ENCODE peak calls at places on chromosomes 16 and 17, in eight cellular contexts. Y is A549, O is lower leg skin, T is HCT116, P is uterus, C is heart left ventricle, E is IMR-90, F is transverse colon. B is an unnamed sample.

GRCh38 chr17:66371561-66371960 is 69.1 kb downstream of the PRKCA start:
- DNase-seq in Y (no peak), O (no peak), T (no peak), P (no peak), C (no peak), E (no peak), F (no peak), B (no peak)

GRCh38 chr16:66901626-66902025 is 17.1 kb downstream of the CDH16 start:
- DNase-seq in Y (no peak), O (no peak), T (no peak), P (no peak), C (peak), E (no peak), F (no peak), B (no peak)

GRCh38 chr17:6276711-6277110 is 158.2 kb downstream of the AIPL1 start:
- DNase-seq in Y (no peak), O (no peak), T (no peak), P (no peak), C (no peak), E (no peak), F (no peak), B (no peak)

GRCh38 chr17:80840011-80840410 is 151.6 kb upstream of the CHMP6 start:
- DNase-seq in Y (no peak), O (no peak), T (no peak), P (no peak), C (no peak), E (no peak), F (no peak), B (no peak)

GRCh38 chr16:20074089-20074956 is 633 bp upstream of the GPR139 start:
- DNase-seq in Y (no peak), O (no peak), T (no peak), P (no peak), C (no peak), E (no peak), F (no peak), B (no peak)

GRCh38 chr16:53704445-53704813 is 473 bp downstream of the FTO start:
- DNase-seq in Y (no peak), O (no peak), T (no peak), P (no peak), C (no peak), E (no peak), F (no peak), B (no peak)

GRCh38 chr17:10843806-10844205 is 5.9 kb upstream of the PIRT start:
- DNase-seq in Y (no peak), O (no peak), T (no peak), P (no peak), C (no peak), E (no peak), F (peak), B (no peak)

GRCh38 chr16:23391381-23392222 is 61.4 kb downstream of the COG7 start:
- DNase-seq in Y (no peak), O (no peak), T (no peak), P (no peak), C (no peak), E (no peak), F (no peak), B (no peak)

GRCh38 chr17:81295678-81296381 is 723 bp upstream of the SLC38A10 start:
- DNase-seq in Y (peak), O (no peak), T (peak), P (peak), C (no peak), E (peak), F (peak), B (peak)

GRCh38 chr17:16977932-16978331 is 6.0 kb upstream of the TNFRSF13B start:
- DNase-seq in Y (no peak), O (no peak), T (no peak), P (no peak), C (no peak), E (peak), F (no peak), B (no peak)

GRCh38 chr17:16976686-16977550 is 5.0 kb upstream of the TNFRSF13B start:
- DNase-seq in Y (no peak), O (no peak), T (no peak), P (no peak), C (no peak), E (no peak), F (no peak), B (no peak)

GRCh38 chr17:16975266-16975651 is 3.3 kb upstream of the TNFRSF13B start:
- DNase-seq in Y (no peak), O (no peak), T (no peak), P (no peak), C (no peak), E (no peak), F (no peak), B (no peak)

GRCh38 chr17:16974569-16975265 is 2.8 kb upstream of the TNFRSF13B start:
- DNase-seq in Y (no peak), O (no peak), T (no peak), P (no peak), C (no peak), E (no peak), F (no peak), B (no peak)

DNA sequence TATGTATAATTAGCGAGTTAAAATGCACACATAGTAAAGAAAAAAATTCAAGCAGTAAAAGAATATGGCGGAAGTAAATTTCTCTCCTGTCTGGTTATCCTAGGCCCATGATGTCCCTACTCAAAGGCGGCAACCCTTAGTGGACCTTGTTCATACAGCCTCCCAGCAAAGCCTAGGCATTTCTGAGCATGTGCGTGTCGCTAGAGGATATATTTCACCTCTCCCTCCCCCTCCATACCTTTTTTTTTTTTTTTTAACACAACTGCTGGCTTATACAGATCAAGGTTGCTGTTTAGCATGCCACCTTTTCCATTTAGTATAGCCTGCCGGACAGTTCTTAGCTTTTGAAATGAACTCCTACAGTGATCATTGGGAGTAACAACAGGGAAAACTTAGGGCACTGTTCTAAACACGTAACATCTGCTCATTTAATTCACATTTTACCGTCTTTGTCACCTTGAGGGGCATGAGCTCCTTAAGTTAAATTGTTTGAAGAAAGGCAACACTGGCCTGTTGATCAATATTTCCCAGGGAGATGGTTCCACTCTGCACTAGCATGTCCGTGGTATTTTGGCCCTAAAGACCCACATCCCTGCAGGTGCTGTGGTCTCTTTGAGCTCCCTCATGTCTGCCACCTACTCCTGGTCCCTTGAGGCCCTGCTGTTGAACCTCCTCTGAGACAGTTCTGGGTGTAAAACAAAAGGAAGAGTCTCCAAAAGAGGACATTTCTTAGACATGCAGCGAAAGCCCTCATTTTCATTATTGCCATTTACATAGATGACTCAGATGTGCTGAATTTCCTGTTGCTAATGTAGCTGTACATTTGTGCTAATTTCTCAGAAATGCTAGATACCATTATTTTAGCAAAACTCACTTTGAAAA is 4.1 kb upstream of the TNFRSF13B start:
- DNase-seq in Y (no peak), O (no peak), T (no peak), P (no peak), C (no peak), E (no peak), F (no peak), B (no peak)
- TF ChIP-seq POLR2A in Y (no peak), O (no peak), T (no peak), P (no peak), C (no peak), E (no peak), F (no peak), B (no peak)

GRCh38 chr17:72422505-72423285 is 301.9 kb downstream of the SOX9 start:
- DNase-seq in Y (peak), O (peak), T (peak), P (no peak), C (peak), E (peak), F (peak), B (peak)
- TF ChIP-seq POLR2A in Y (no peak), O (no peak), T (no peak), P (no peak), C (no peak), E (no peak), F (no peak), B (no peak)

DNA sequence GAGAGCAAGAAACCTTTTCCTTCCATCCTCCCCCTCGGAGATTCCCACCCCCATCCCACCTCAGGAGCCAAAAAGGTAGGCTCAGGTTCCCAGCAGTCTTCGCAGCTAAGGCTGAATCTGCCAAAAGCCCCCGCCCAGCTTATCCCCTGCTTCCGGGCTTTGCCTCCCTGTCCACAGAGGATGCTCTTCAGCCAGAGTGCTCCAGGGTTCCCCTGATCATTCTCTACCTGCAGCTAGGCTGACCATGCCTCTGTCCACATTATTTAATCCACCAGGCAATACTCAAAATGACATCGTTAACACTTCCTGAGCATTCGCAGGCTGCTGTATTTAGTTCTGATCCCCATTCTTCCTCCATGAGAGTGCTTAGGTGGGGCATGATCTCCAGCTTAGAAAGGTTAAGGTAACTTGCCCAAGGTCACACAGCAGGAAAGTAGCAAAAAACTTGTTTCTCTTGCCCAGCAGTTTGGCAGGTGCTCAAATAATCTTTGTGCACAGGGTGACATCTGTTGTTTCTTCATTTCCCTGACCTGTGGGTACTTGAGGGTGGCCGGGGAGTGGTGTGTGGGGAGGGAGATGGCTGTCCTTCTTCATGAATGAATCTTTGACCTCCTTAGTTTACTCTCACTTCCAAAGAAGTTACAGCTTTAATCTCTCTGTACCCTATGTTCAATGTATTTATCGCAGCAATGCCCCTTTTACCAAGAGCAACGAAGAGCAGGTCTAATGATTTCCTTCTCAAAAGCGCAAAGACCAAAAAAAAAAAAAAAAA is 880 bp upstream of the TBKBP1 start:
- DNase-seq in Y (no peak), O (no peak), T (no peak), P (no peak), C (no peak), E (no peak), F (no peak), B (peak)
- TF ChIP-seq POLR2A in Y (no peak), O (no peak), T (no peak), P (no peak), C (no peak), E (no peak), F (no peak), B (no peak)

DNA sequence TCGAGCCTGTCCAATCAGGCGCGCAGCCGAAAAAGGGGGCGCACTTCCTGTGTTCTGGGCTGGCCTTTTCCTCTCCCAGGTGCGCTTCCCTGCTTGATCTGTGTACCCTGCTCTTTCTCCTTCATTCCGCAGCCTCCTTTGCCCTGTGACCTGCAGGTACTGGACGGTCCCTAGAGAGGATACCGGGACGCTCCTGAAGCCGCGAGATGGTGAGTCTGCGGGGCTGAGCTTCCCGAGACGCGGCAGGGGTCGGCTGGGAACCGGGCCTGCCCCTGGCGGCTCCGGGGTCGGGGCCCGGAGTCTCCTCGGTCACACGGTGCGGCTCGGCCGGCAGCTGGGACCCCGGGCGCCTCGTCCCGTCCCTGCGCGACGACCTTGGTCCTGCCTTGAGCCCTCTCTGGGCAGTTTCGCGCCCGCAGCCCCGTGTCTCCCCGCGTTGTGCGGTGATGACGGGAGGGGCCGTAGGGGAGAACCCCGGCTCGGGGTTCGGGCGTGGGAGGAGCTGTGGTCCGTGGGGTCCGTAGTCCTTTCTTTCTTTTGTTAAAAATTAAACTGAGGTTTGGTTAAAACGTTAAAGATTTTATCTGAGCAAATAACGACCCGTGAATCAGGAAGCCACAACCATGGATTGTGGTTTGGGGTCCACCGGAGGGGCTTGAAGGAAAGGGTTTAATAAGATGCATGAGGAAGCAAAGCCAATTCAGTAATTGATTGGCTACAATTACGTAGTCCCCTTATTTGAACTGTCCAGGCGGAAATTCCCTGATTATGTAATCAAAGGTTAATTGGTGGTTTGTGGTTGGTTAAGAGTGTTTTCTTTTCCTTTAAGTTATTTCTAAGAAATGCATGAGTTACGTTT is 172.8 kb upstream of the ZNF267 start:
- DNase-seq in Y (peak), O (peak), T (no peak), P (peak), C (peak), E (peak), F (peak), B (peak)
- TF ChIP-seq POLR2A in Y (peak), O (no peak), T (no peak), P (no peak), C (no peak), E (no peak), F (peak), B (no peak)

B was measured in H54.